ENCODE peak calls at places on chromosomes 1 and 21, in five cellular contexts. K is fibroblast of the aortic adventitia, P is left ventricle myocardium inferior, A is mesendoderm, N is adrenal gland. D is an unnamed sample.

GRCh38 chr1:55586771-55587170 is 371.6 kb upstream of the USP24 start:
- DNase-seq in N (no peak), A (no peak), P (no peak), K (no peak), D (no peak)

GRCh38 chr1:62962794-62963776 is 179.2 kb downstream of the ATG4C start:
- DNase-seq in K (peak; percentile 50), N (peak; percentile 36), A (peak; percentile 88), P (no peak), D (peak; percentile 79)

GRCh38 chr21:45592208-45592619 is 50.0 kb upstream of the SLC19A1 start:
- DNase-seq in A (no peak), N (no peak), K (peak; percentile 10), P (no peak), D (no peak)

GRCh38 chr1:10980094-10980577 is 32.3 kb upstream of the TARDBP start:
- DNase-seq in N (peak; percentile 86), P (peak; percentile 75), K (peak; percentile 83), A (peak; percentile 88), D (no peak)

GRCh38 chr1:39501666-39502065 is 10.2 kb downstream of the BMP8A start:
- DNase-seq in K (peak; percentile 85), A (no peak), P (no peak), N (peak; percentile 56), D (no peak)

GRCh38 chr1:111203681-111204210 is 3.3 kb upstream of the DENND2D start:
- DNase-seq in N (peak; percentile 90), A (no peak), K (no peak), P (peak; percentile 72), D (peak; percentile 14)

GRCh38 chr1:169049258-169049936 is 57.1 kb upstream of the ATP1B1 start:
- DNase-seq in K (no peak), N (no peak), P (no peak), A (no peak), D (peak; percentile 8)

GRCh38 chr21:15211491-15212133 is 146.8 kb upstream of the NRIP1 start:
- DNase-seq in A (no peak), K (no peak), P (no peak), N (no peak), D (no peak)

GRCh38 chr1:47906466-47907191 is 90.6 kb downstream of the TRABD2B start:
- DNase-seq in N (no peak), K (no peak), A (no peak), P (no peak), D (no peak)

GRCh38 chr1:7218210-7218832 is 433.1 kb downstream of the CAMTA1 start:
- DNase-seq in K (peak; percentile 44), P (no peak), A (peak; percentile 74), N (peak; percentile 32), D (peak; percentile 58)

GRCh38 chr1:45785583-45785982 is 17.8 kb upstream of the MAST2 start:
- DNase-seq in N (no peak), A (no peak), K (no peak), P (no peak), D (no peak)

GRCh38 chr21:31265293-31265692 is 78.8 kb downstream of the TIAM1 start:
- DNase-seq in N (no peak), A (no peak), P (peak; percentile 66), K (peak; percentile 52), D (no peak)

GRCh38 chr1:207787776-207788175 is 35.9 kb downstream of the CD46 start:
- DNase-seq in N (no peak), A (no peak), P (no peak), K (no peak), D (no peak)

D was measured in WERI-Rb-1.